ENCODE peak calls at places on chromosomes 13 and 19, in four cellular contexts. One of them, this sample, is unnamed.

GRCh38 chr19:35755550-35756371 is 1.1 kb downstream of the HSPB6 start:
- DNase-seq in anterior cingulate cortex: no peak
- DNase-seq in cardiac fibroblast: peak
- DNase-seq in RWPE1: no peak
- DNase-seq in this sample: no peak

GRCh38 chr19:17275441-17276175 is 6.1 kb upstream of the ANKLE1 start:
- DNase-seq in cardiac fibroblast: no peak
- DNase-seq in anterior cingulate cortex: no peak
- DNase-seq in RWPE1: no peak
- DNase-seq in this sample: no peak

GRCh38 chr19:8515317-8515716 is 1.4 kb upstream of the ZNF414 start:
- DNase-seq in anterior cingulate cortex: no peak
- DNase-seq in RWPE1: no peak
- DNase-seq in cardiac fibroblast: no peak
- DNase-seq in this sample: no peak

GRCh38 chr19:29467824-29468401 is 57.9 kb upstream of the VSTM2B start:
- DNase-seq in anterior cingulate cortex: no peak
- DNase-seq in RWPE1: peak
- DNase-seq in cardiac fibroblast: peak
- DNase-seq in this sample: no peak

GRCh38 chr13:91358384-91358776 is 10.9 kb downstream of the MIR17HG start:
- DNase-seq in anterior cingulate cortex: no peak
- DNase-seq in RWPE1: no peak
- DNase-seq in cardiac fibroblast: no peak
- DNase-seq in this sample: no peak

GRCh38 chr19:20478936-20479335 is 86.6 kb downstream of the ZNF737 start:
- DNase-seq in RWPE1: no peak
- DNase-seq in anterior cingulate cortex: no peak
- DNase-seq in cardiac fibroblast: no peak
- DNase-seq in this sample: no peak

GRCh38 chr19:14089662-14090508 is 666 bp downstream of the SAMD1 start:
- DNase-seq in cardiac fibroblast: peak
- DNase-seq in anterior cingulate cortex: peak
- DNase-seq in RWPE1: peak
- DNase-seq in this sample: peak

GRCh38 chr13:72565893-72566292 is 161.5 kb downstream of the MZT1 start:
- DNase-seq in cardiac fibroblast: peak
- DNase-seq in anterior cingulate cortex: no peak
- DNase-seq in RWPE1: peak
- DNase-seq in this sample: peak

GRCh38 chr13:113427562-113428468 is 25.5 kb downstream of the ADPRHL1 start:
- DNase-seq in RWPE1: no peak
- DNase-seq in anterior cingulate cortex: no peak
- DNase-seq in cardiac fibroblast: peak
- DNase-seq in this sample: no peak

GRCh38 chr19:5150902-5151741 is 182.2 kb downstream of the KDM4B start:
- DNase-seq in anterior cingulate cortex: no peak
- DNase-seq in RWPE1: no peak
- DNase-seq in cardiac fibroblast: no peak
- DNase-seq in this sample: no peak

GRCh38 chr13:50676602-50677001 is 166.9 kb downstream of the DLEU7 start:
- DNase-seq in RWPE1: no peak
- DNase-seq in anterior cingulate cortex: no peak
- DNase-seq in cardiac fibroblast: peak
- DNase-seq in this sample: peak

GRCh38 chr19:39411832-39412099 is 703 bp upstream of the PLEKHG2 start:
- DNase-seq in anterior cingulate cortex: peak
- DNase-seq in RWPE1: peak
- DNase-seq in cardiac fibroblast: peak
- DNase-seq in this sample: peak

GRCh38 chr13:61029064-61029463 is 386.6 kb downstream of the PCDH20 start:
- DNase-seq in cardiac fibroblast: no peak
- DNase-seq in anterior cingulate cortex: no peak
- DNase-seq in RWPE1: no peak
- DNase-seq in this sample: no peak

GRCh38 chr19:4639531-4640246 is 373 bp downstream of the TNFAIP8L1 start:
- DNase-seq in cardiac fibroblast: no peak
- DNase-seq in RWPE1: no peak
- DNase-seq in anterior cingulate cortex: no peak
- DNase-seq in this sample: peak

GRCh38 chr13:96052655-96053002 is 572 bp downstream of the UGGT2 start:
- DNase-seq in cardiac fibroblast: peak
- DNase-seq in RWPE1: peak
- DNase-seq in anterior cingulate cortex: no peak
- DNase-seq in this sample: peak

GRCh38 chr13:43298799-43299198 is 275.4 kb downstream of the DNAJC15 start:
- DNase-seq in anterior cingulate cortex: no peak
- DNase-seq in cardiac fibroblast: no peak
- DNase-seq in RWPE1: peak
- DNase-seq in this sample: peak

GRCh38 chr13:46668302-46668720 is 115.3 kb downstream of the LRCH1 start:
- DNase-seq in anterior cingulate cortex: no peak
- DNase-seq in RWPE1: peak
- DNase-seq in cardiac fibroblast: peak
- DNase-seq in this sample: peak

GRCh38 chr19:41433171-41433570 is 6.0 kb upstream of the B3GNT8 start:
- DNase-seq in anterior cingulate cortex: no peak
- DNase-seq in RWPE1: no peak
- DNase-seq in cardiac fibroblast: no peak
- DNase-seq in this sample: no peak

GRCh38 chr13:81596224-81596753 is 1255.4 kb upstream of the SPRY2 start:
- DNase-seq in RWPE1: no peak
- DNase-seq in anterior cingulate cortex: no peak
- DNase-seq in cardiac fibroblast: no peak
- DNase-seq in this sample: no peak

GRCh38 chr13:49183672-49184315 is 36.3 kb upstream of the MLNR start:
- DNase-seq in RWPE1: no peak
- DNase-seq in cardiac fibroblast: peak
- DNase-seq in anterior cingulate cortex: no peak
- DNase-seq in this sample: peak

GRCh38 chr19:50333235-50333736 is 4.1 kb upstream of the KCNC3 start:
- DNase-seq in anterior cingulate cortex: peak
- DNase-seq in RWPE1: peak
- DNase-seq in cardiac fibroblast: peak
- DNase-seq in this sample: peak

GRCh38 chr13:78192721-78193120 is 274.1 kb upstream of the EDNRB start:
- DNase-seq in anterior cingulate cortex: no peak
- DNase-seq in cardiac fibroblast: peak
- DNase-seq in RWPE1: no peak
- DNase-seq in this sample: no peak

GRCh38 chr13:48126944-48127814 is 32.3 kb upstream of the MED4 start:
- DNase-seq in anterior cingulate cortex: no peak
- DNase-seq in cardiac fibroblast: peak
- DNase-seq in RWPE1: peak
- DNase-seq in this sample: peak

GRCh38 chr13:77833331-77833863 is 85.2 kb downstream of the EDNRB start:
- DNase-seq in RWPE1: no peak
- DNase-seq in cardiac fibroblast: peak
- DNase-seq in anterior cingulate cortex: no peak
- DNase-seq in this sample: no peak

GRCh38 chr13:98775844-98776598 is 23.5 kb upstream of the SLC15A1 start:
- DNase-seq in RWPE1: peak
- DNase-seq in cardiac fibroblast: peak
- DNase-seq in anterior cingulate cortex: no peak
- DNase-seq in this sample: no peak

GRCh38 chr13:104321756-104322155 is 1255.5 kb upstream of the SLC10A2 start:
- DNase-seq in anterior cingulate cortex: no peak
- DNase-seq in cardiac fibroblast: no peak
- DNase-seq in RWPE1: no peak
- DNase-seq in this sample: no peak

GRCh38 chr13:85864963-85865530 is 65.8 kb upstream of the SLITRK6 start:
- DNase-seq in cardiac fibroblast: peak
- DNase-seq in RWPE1: peak
- DNase-seq in anterior cingulate cortex: no peak
- DNase-seq in this sample: no peak

GRCh38 chr19:45798995-45799517 is 6.4 kb upstream of the DMWD start:
- DNase-seq in cardiac fibroblast: peak
- DNase-seq in anterior cingulate cortex: no peak
- DNase-seq in RWPE1: peak
- DNase-seq in this sample: peak

GRCh38 chr19:14871619-14872230 is 14.2 kb downstream of the OR7A17 start:
- DNase-seq in anterior cingulate cortex: no peak
- DNase-seq in RWPE1: peak
- DNase-seq in cardiac fibroblast: peak
- DNase-seq in this sample: peak

GRCh38 chr13:71290963-71291937 is 575.8 kb downstream of the DACH1 start:
- DNase-seq in cardiac fibroblast: peak
- DNase-seq in RWPE1: no peak
- DNase-seq in anterior cingulate cortex: no peak
- DNase-seq in this sample: peak

GRCh38 chr13:60463787-60464186 is 66.8 kb downstream of the TDRD3 start:
- DNase-seq in anterior cingulate cortex: no peak
- DNase-seq in RWPE1: no peak
- DNase-seq in cardiac fibroblast: no peak
- DNase-seq in this sample: no peak

GRCh38 chr19:17380426-17381138 is 3.4 kb upstream of the PLVAP start:
- DNase-seq in anterior cingulate cortex: no peak
- DNase-seq in cardiac fibroblast: no peak
- DNase-seq in RWPE1: no peak
- DNase-seq in this sample: no peak

GRCh38 chr13:30798776-30799625 is 63.7 kb downstream of the ALOX5AP start:
- DNase-seq in anterior cingulate cortex: no peak
- DNase-seq in RWPE1: no peak
- DNase-seq in cardiac fibroblast: peak
- DNase-seq in this sample: peak

GRCh38 chr19:772730-773436 is 22.0 kb downstream of the MISP start:
- DNase-seq in cardiac fibroblast: no peak
- DNase-seq in anterior cingulate cortex: no peak
- DNase-seq in RWPE1: no peak
- DNase-seq in this sample: no peak